ENCODE peak calls at places on chromosome 16, in six cellular contexts. One of them, this sample, is unnamed.
A peak's percentile ranks its signal among the peaks of the same experiment; 100 is the strongest.

GRCh38 chr16:75433732-75434413 is 570 bp upstream of the CFDP1 start:
- DNase-seq in body of pancreas: peak; percentile 86
- DNase-seq in ascending aorta: peak; percentile 40
- DNase-seq in endodermal cell: peak; percentile 91
- DNase-seq in neural progenitor cell: peak; percentile 83
- DNase-seq in endothelial cell of umbilical vein: peak; percentile 97
- DNase-seq in this sample: peak; percentile 54

GRCh38 chr16:56519459-56520250 is at the start of gene BBS2:
- DNase-seq in endodermal cell: peak; percentile 96
- DNase-seq in neural progenitor cell: peak; percentile 92
- DNase-seq in endothelial cell of umbilical vein: peak; percentile 89
- DNase-seq in body of pancreas: peak; percentile 94
- DNase-seq in ascending aorta: peak; percentile 49
- DNase-seq in this sample: peak; percentile 89

GRCh38 chr16:68089067-68089466 is 3.9 kb downstream of the NFATC3 start:
- DNase-seq in neural progenitor cell: no peak
- DNase-seq in body of pancreas: no peak
- DNase-seq in ascending aorta: no peak
- DNase-seq in endodermal cell: no peak
- DNase-seq in endothelial cell of umbilical vein: no peak
- DNase-seq in this sample: no peak

GRCh38 chr16:4273858-4274291 is 1.1 kb upstream of the TFAP4 start:
- DNase-seq in body of pancreas: peak; percentile 65
- DNase-seq in endodermal cell: peak; percentile 92
- DNase-seq in ascending aorta: no peak
- DNase-seq in neural progenitor cell: peak; percentile 76
- DNase-seq in endothelial cell of umbilical vein: peak; percentile 63
- DNase-seq in this sample: peak; percentile 61

GRCh38 chr16:27315333-27316037 is 1.7 kb downstream of the IL4R start:
- DNase-seq in endothelial cell of umbilical vein: peak; percentile 89
- DNase-seq in endodermal cell: peak; percentile 73
- DNase-seq in ascending aorta: peak; percentile 23
- DNase-seq in neural progenitor cell: peak; percentile 43
- DNase-seq in body of pancreas: peak; percentile 46
- DNase-seq in this sample: no peak

GRCh38 chr16:22675745-22676540 is 138.0 kb upstream of the HS3ST2 start:
- DNase-seq in endothelial cell of umbilical vein: no peak
- DNase-seq in body of pancreas: no peak
- DNase-seq in ascending aorta: no peak
- DNase-seq in neural progenitor cell: no peak
- DNase-seq in endodermal cell: no peak
- DNase-seq in this sample: no peak

GRCh38 chr16:89047331-89048086 is 46.1 kb upstream of the ACSF3 start:
- DNase-seq in ascending aorta: no peak
- DNase-seq in body of pancreas: no peak
- DNase-seq in endothelial cell of umbilical vein: no peak
- DNase-seq in endodermal cell: no peak
- DNase-seq in neural progenitor cell: no peak
- DNase-seq in this sample: no peak

GRCh38 chr16:11658896-11659708 is 9.2 kb upstream of the SNN start:
- DNase-seq in endodermal cell: peak; percentile 65
- DNase-seq in body of pancreas: no peak
- DNase-seq in endothelial cell of umbilical vein: no peak
- DNase-seq in ascending aorta: no peak
- DNase-seq in neural progenitor cell: no peak
- DNase-seq in this sample: peak; percentile 29

GRCh38 chr16:72877374-72878028 is 170.4 kb downstream of the ZFHX3 start:
- DNase-seq in endodermal cell: peak; percentile 60
- DNase-seq in endothelial cell of umbilical vein: peak; percentile 80
- DNase-seq in body of pancreas: no peak
- DNase-seq in neural progenitor cell: no peak
- DNase-seq in ascending aorta: no peak
- DNase-seq in this sample: peak; percentile 50

GRCh38 chr16:49484454-49484853 is 110.8 kb downstream of the C16orf78 start:
- DNase-seq in endothelial cell of umbilical vein: no peak
- DNase-seq in endodermal cell: peak; percentile 89
- DNase-seq in ascending aorta: peak; percentile 16
- DNase-seq in neural progenitor cell: peak; percentile 86
- DNase-seq in body of pancreas: peak; percentile 83
- DNase-seq in this sample: peak; percentile 50

GRCh38 chr16:79758615-79759346 is 158.2 kb upstream of the MAF start:
- DNase-seq in neural progenitor cell: no peak
- DNase-seq in endodermal cell: no peak
- DNase-seq in ascending aorta: no peak
- DNase-seq in body of pancreas: no peak
- DNase-seq in endothelial cell of umbilical vein: no peak
- DNase-seq in this sample: no peak

GRCh38 chr16:73390936-73391335 is 343.0 kb upstream of the ZFHX3 start:
- DNase-seq in ascending aorta: no peak
- DNase-seq in endothelial cell of umbilical vein: no peak
- DNase-seq in body of pancreas: no peak
- DNase-seq in neural progenitor cell: no peak
- DNase-seq in endodermal cell: no peak
- DNase-seq in this sample: no peak

GRCh38 chr16:54422159-54422558 is 135.6 kb upstream of the IRX3 start:
- DNase-seq in neural progenitor cell: no peak
- DNase-seq in body of pancreas: peak; percentile 65
- DNase-seq in ascending aorta: no peak
- DNase-seq in endothelial cell of umbilical vein: no peak
- DNase-seq in endodermal cell: no peak
- DNase-seq in this sample: no peak

GRCh38 chr16:57194512-57194911 is 8.4 kb downstream of the RSPRY1 start:
- DNase-seq in neural progenitor cell: no peak
- DNase-seq in endothelial cell of umbilical vein: peak; percentile 89
- DNase-seq in body of pancreas: no peak
- DNase-seq in endodermal cell: no peak
- DNase-seq in ascending aorta: no peak
- DNase-seq in this sample: no peak

GRCh38 chr16:26717826-26718225 is 348.9 kb upstream of the C16orf82 start:
- DNase-seq in endothelial cell of umbilical vein: no peak
- DNase-seq in body of pancreas: no peak
- DNase-seq in ascending aorta: no peak
- DNase-seq in endodermal cell: no peak
- DNase-seq in neural progenitor cell: no peak
- DNase-seq in this sample: peak; percentile 4

GRCh38 chr16:90015586-90016338 is 3.5 kb downstream of the DBNDD1 start:
- DNase-seq in body of pancreas: no peak
- DNase-seq in endodermal cell: no peak
- DNase-seq in neural progenitor cell: no peak
- DNase-seq in endothelial cell of umbilical vein: peak; percentile 85
- DNase-seq in ascending aorta: no peak
- DNase-seq in this sample: no peak

GRCh38 chr16:17194190-17194780 is 276.5 kb downstream of the XYLT1 start:
- DNase-seq in neural progenitor cell: peak; percentile 82
- DNase-seq in ascending aorta: no peak
- DNase-seq in body of pancreas: peak; percentile 59
- DNase-seq in endodermal cell: peak; percentile 91
- DNase-seq in endothelial cell of umbilical vein: no peak
- DNase-seq in this sample: peak; percentile 7

GRCh38 chr16:13573903-13574302 is 346.1 kb upstream of the ERCC4 start:
- DNase-seq in neural progenitor cell: no peak
- DNase-seq in endodermal cell: no peak
- DNase-seq in ascending aorta: no peak
- DNase-seq in endothelial cell of umbilical vein: no peak
- DNase-seq in body of pancreas: no peak
- DNase-seq in this sample: no peak

GRCh38 chr16:529012-529575 is 1.6 kb downstream of the CAPN15 start:
- DNase-seq in endodermal cell: no peak
- DNase-seq in endothelial cell of umbilical vein: no peak
- DNase-seq in body of pancreas: peak; percentile 60
- DNase-seq in neural progenitor cell: no peak
- DNase-seq in ascending aorta: no peak
- DNase-seq in this sample: peak; percentile 47

GRCh38 chr16:3998793-3999478 is 117.3 kb downstream of the ADCY9 start:
- DNase-seq in endothelial cell of umbilical vein: no peak
- DNase-seq in neural progenitor cell: no peak
- DNase-seq in body of pancreas: no peak
- DNase-seq in endodermal cell: no peak
- DNase-seq in ascending aorta: no peak
- DNase-seq in this sample: peak; percentile 77

GRCh38 chr16:89873109-89873821 is at the start of gene TCF25:
- DNase-seq in endodermal cell: peak; percentile 96
- DNase-seq in body of pancreas: peak; percentile 86
- DNase-seq in neural progenitor cell: peak; percentile 96
- DNase-seq in ascending aorta: no peak
- DNase-seq in endothelial cell of umbilical vein: peak; percentile 92
- DNase-seq in this sample: peak; percentile 86

GRCh38 chr16:674968-675883 is at the start of gene RHBDL1:
- DNase-seq in neural progenitor cell: peak; percentile 61
- DNase-seq in endothelial cell of umbilical vein: no peak
- DNase-seq in ascending aorta: no peak
- DNase-seq in endodermal cell: peak; percentile 89
- DNase-seq in body of pancreas: no peak
- DNase-seq in this sample: no peak

GRCh38 chr16:79261461-79261860 is 339.1 kb downstream of the MAF start:
- DNase-seq in endothelial cell of umbilical vein: no peak
- DNase-seq in endodermal cell: peak; percentile 89
- DNase-seq in body of pancreas: no peak
- DNase-seq in ascending aorta: no peak
- DNase-seq in neural progenitor cell: peak; percentile 79
- DNase-seq in this sample: peak; percentile 54

GRCh38 chr16:3249451-3249850 is 7.0 kb downstream of the MEFV start:
- DNase-seq in body of pancreas: no peak
- DNase-seq in ascending aorta: no peak
- DNase-seq in neural progenitor cell: no peak
- DNase-seq in endothelial cell of umbilical vein: no peak
- DNase-seq in endodermal cell: no peak
- DNase-seq in this sample: no peak

GRCh38 chr16:4327386-4327781 is 11.5 kb downstream of the GLIS2 start:
- DNase-seq in body of pancreas: no peak
- DNase-seq in neural progenitor cell: peak; percentile 33
- DNase-seq in endothelial cell of umbilical vein: no peak
- DNase-seq in endodermal cell: peak; percentile 68
- DNase-seq in ascending aorta: no peak
- DNase-seq in this sample: no peak

GRCh38 chr16:23385441-23385840 is 67.5 kb downstream of the COG7 start:
- DNase-seq in neural progenitor cell: no peak
- DNase-seq in endodermal cell: no peak
- DNase-seq in endothelial cell of umbilical vein: no peak
- DNase-seq in body of pancreas: no peak
- DNase-seq in ascending aorta: no peak
- DNase-seq in this sample: no peak

GRCh38 chr16:15049581-15050180 is 6.2 kb downstream of the NTAN1 start:
- DNase-seq in endodermal cell: no peak
- DNase-seq in body of pancreas: no peak
- DNase-seq in ascending aorta: no peak
- DNase-seq in neural progenitor cell: no peak
- DNase-seq in endothelial cell of umbilical vein: peak; percentile 74
- DNase-seq in this sample: no peak

GRCh38 chr16:56608876-56609462 is 585 bp downstream of the MT2A start:
- DNase-seq in ascending aorta: no peak
- DNase-seq in neural progenitor cell: peak; percentile 45
- DNase-seq in body of pancreas: no peak
- DNase-seq in endodermal cell: peak; percentile 68
- DNase-seq in endothelial cell of umbilical vein: no peak
- DNase-seq in this sample: peak; percentile 51

GRCh38 chr16:62213763-62214162 is 177.5 kb upstream of the CDH8 start:
- DNase-seq in endothelial cell of umbilical vein: no peak
- DNase-seq in neural progenitor cell: peak; percentile 43
- DNase-seq in endodermal cell: peak; percentile 88
- DNase-seq in body of pancreas: no peak
- DNase-seq in ascending aorta: no peak
- DNase-seq in this sample: peak; percentile 33

DNA sequence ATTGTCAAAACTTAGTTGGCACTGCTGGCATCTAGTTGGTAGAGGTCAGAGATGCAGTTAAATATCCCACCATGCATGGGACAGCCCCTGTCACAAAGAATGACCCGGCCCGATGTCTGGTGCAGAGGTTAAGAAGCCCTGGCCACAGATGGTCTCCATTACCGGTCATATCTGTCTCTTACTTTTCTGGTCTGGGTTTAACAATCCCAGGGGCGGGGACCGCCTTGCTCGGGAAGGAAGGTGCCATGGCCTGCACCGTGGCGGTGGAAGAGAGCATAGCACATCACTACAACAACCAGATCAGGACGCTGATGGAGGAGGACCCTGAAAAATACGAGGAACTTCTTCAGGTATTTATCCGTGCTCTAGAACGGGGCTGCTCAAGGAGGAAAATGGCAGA is 8.1 kb downstream of the COQ7 start:
- DNase-seq in endodermal cell: no peak
- DNase-seq in ascending aorta: no peak
- DNase-seq in endothelial cell of umbilical vein: no peak
- DNase-seq in body of pancreas: no peak
- DNase-seq in neural progenitor cell: no peak
- DNase-seq in this sample: no peak
- H3K36me3 ChIP-seq in endodermal cell: peaks cover 62% of the 10 kb centered on the region
- H3K36me3 ChIP-seq in ascending aorta: peaks cover 61% of the 10 kb centered on the region
- H3K36me3 ChIP-seq in endothelial cell of umbilical vein: peaks cover 9% of the 10 kb centered on the region
- H3K36me3 ChIP-seq in body of pancreas: peaks cover 18% of the 10 kb centered on the region
- H3K36me3 ChIP-seq in neural progenitor cell: no peaks in the 10 kb centered on the region
- H3K36me3 ChIP-seq in this sample: no peaks in the 10 kb centered on the region

GRCh38 chr16:85221810-85222150 is 109.5 kb upstream of the CIBAR2 start:
- DNase-seq in ascending aorta: no peak
- DNase-seq in body of pancreas: no peak
- DNase-seq in endodermal cell: peak; percentile 50
- DNase-seq in endothelial cell of umbilical vein: no peak
- DNase-seq in neural progenitor cell: no peak
- DNase-seq in this sample: no peak
- H3K27ac ChIP-seq in ascending aorta: no peak overlapping the region
- H3K27ac ChIP-seq in body of pancreas: no peak overlapping the region
- H3K27ac ChIP-seq in endodermal cell: peak overlapping the region; percentile 19
- H3K27ac ChIP-seq in endothelial cell of umbilical vein: no peak overlapping the region
- H3K27ac ChIP-seq in neural progenitor cell: peak overlapping the region; percentile 75
- H3K27ac ChIP-seq in this sample: no peak overlapping the region

GRCh38 chr16:8946544-8946943 is 17.2 kb downstream of the USP7 start:
- DNase-seq in endothelial cell of umbilical vein: no peak
- DNase-seq in endodermal cell: peak; percentile 54
- DNase-seq in ascending aorta: no peak
- DNase-seq in neural progenitor cell: no peak
- DNase-seq in body of pancreas: peak; percentile 36
- DNase-seq in this sample: no peak
- H3K4me1 ChIP-seq in endothelial cell of umbilical vein: no peaks in the 10 kb centered on the region
- H3K4me1 ChIP-seq in endodermal cell: peaks cover 11% of the 10 kb centered on the region
- H3K4me1 ChIP-seq in ascending aorta: peaks cover 37% of the 10 kb centered on the region
- H3K4me1 ChIP-seq in neural progenitor cell: peaks cover 42% of the 10 kb centered on the region
- H3K4me1 ChIP-seq in body of pancreas: peaks cover 81% of the 10 kb centered on the region
- H3K4me1 ChIP-seq in this sample: peaks cover 9% of the 10 kb centered on the region

GRCh38 chr16:18833707-18834505 is 32.6 kb upstream of the ARL6IP1 start:
- DNase-seq in endodermal cell: no peak
- DNase-seq in ascending aorta: no peak
- DNase-seq in endothelial cell of umbilical vein: no peak
- DNase-seq in body of pancreas: no peak
- DNase-seq in neural progenitor cell: no peak
- DNase-seq in this sample: no peak

GRCh38 chr16:18829221-18829620 is 27.9 kb upstream of the ARL6IP1 start:
- DNase-seq in ascending aorta: no peak
- DNase-seq in endothelial cell of umbilical vein: no peak
- DNase-seq in body of pancreas: no peak
- DNase-seq in endodermal cell: no peak
- DNase-seq in neural progenitor cell: no peak
- DNase-seq in this sample: no peak

GRCh38 chr16:18832021-18832420 is 30.7 kb upstream of the ARL6IP1 start:
- DNase-seq in neural progenitor cell: peak; percentile 80
- DNase-seq in endodermal cell: no peak
- DNase-seq in body of pancreas: no peak
- DNase-seq in ascending aorta: no peak
- DNase-seq in endothelial cell of umbilical vein: no peak
- DNase-seq in this sample: no peak

GRCh38 chr16:18834873-18835272 is 33.5 kb upstream of the ARL6IP1 start:
- DNase-seq in neural progenitor cell: no peak
- DNase-seq in body of pancreas: no peak
- DNase-seq in endodermal cell: no peak
- DNase-seq in endothelial cell of umbilical vein: no peak
- DNase-seq in ascending aorta: no peak
- DNase-seq in this sample: no peak

GRCh38 chr16:18832613-18833012 is 31.3 kb upstream of the ARL6IP1 start:
- DNase-seq in body of pancreas: no peak
- DNase-seq in endodermal cell: no peak
- DNase-seq in ascending aorta: no peak
- DNase-seq in neural progenitor cell: peak; percentile 10
- DNase-seq in endothelial cell of umbilical vein: no peak
- DNase-seq in this sample: no peak
- H3K36me3 ChIP-seq in body of pancreas: peaks cover 66% of the 10 kb centered on the region
- H3K36me3 ChIP-seq in endodermal cell: peaks cover 95% of the 10 kb centered on the region
- H3K36me3 ChIP-seq in ascending aorta: peaks cover 98% of the 10 kb centered on the region
- H3K36me3 ChIP-seq in neural progenitor cell: peaks cover 38% of the 10 kb centered on the region
- H3K36me3 ChIP-seq in endothelial cell of umbilical vein: peaks cover 29% of the 10 kb centered on the region
- H3K36me3 ChIP-seq in this sample: peaks cover 93% of the 10 kb centered on the region